ENCODE peak calls at places on chromosomes 2 and 18, in five cellular contexts. One of them, this sample, is unnamed.

GRCh38 chr18:55494441-55494840 is 93.6 kb downstream of the TCF4 start:
- DNase-seq in psoas muscle: no peak
- DNase-seq in pancreas: no peak
- DNase-seq in body of pancreas: no peak
- DNase-seq in lung: no peak
- DNase-seq in this sample: no peak

GRCh38 chr18:62737474-62737873 is 22.1 kb downstream of the PHLPP1 start:
- DNase-seq in psoas muscle: no peak
- DNase-seq in pancreas: no peak
- DNase-seq in body of pancreas: no peak
- DNase-seq in lung: no peak
- DNase-seq in this sample: no peak

GRCh38 chr2:85525567-85525966 is 13.4 kb upstream of the MAT2A start:
- DNase-seq in psoas muscle: no peak
- DNase-seq in pancreas: no peak
- DNase-seq in body of pancreas: no peak
- DNase-seq in lung: no peak
- DNase-seq in this sample: no peak

GRCh38 chr18:35110037-35110436 is 68.8 kb downstream of the MAPRE2 start:
- DNase-seq in psoas muscle: no peak
- DNase-seq in pancreas: no peak
- DNase-seq in body of pancreas: no peak
- DNase-seq in lung: no peak
- DNase-seq in this sample: no peak

GRCh38 chr2:228658998-228659397 is 477.5 kb upstream of the SPHKAP start:
- DNase-seq in psoas muscle: no peak
- DNase-seq in pancreas: no peak
- DNase-seq in body of pancreas: no peak
- DNase-seq in lung: no peak
- DNase-seq in this sample: no peak

GRCh38 chr2:86055314-86055713 is 50.4 kb downstream of the POLR1A start:
- DNase-seq in psoas muscle: no peak
- DNase-seq in pancreas: no peak
- DNase-seq in body of pancreas: no peak
- DNase-seq in lung: no peak
- DNase-seq in this sample: no peak

GRCh38 chr2:108965540-108966299 is 23.3 kb downstream of the EDAR start:
- DNase-seq in psoas muscle: no peak
- DNase-seq in pancreas: no peak
- DNase-seq in body of pancreas: no peak
- DNase-seq in lung: no peak
- DNase-seq in this sample: no peak

GRCh38 chr2:102065675-102066252 is 74.0 kb downstream of the IL1R2 start:
- DNase-seq in psoas muscle: peak; percentile 73
- DNase-seq in pancreas: no peak
- DNase-seq in body of pancreas: no peak
- DNase-seq in lung: no peak
- DNase-seq in this sample: no peak

GRCh38 chr18:51655327-51655698 is 457.8 kb upstream of the MEX3C start:
- DNase-seq in psoas muscle: no peak
- DNase-seq in pancreas: no peak
- DNase-seq in body of pancreas: no peak
- DNase-seq in lung: no peak
- DNase-seq in this sample: no peak

GRCh38 chr2:239943991-239944441 is 81.1 kb downstream of the NDUFA10 start:
- DNase-seq in psoas muscle: peak; percentile 46
- DNase-seq in pancreas: no peak
- DNase-seq in body of pancreas: no peak
- DNase-seq in lung: no peak
- DNase-seq in this sample: no peak

GRCh38 chr2:71283131-71283530 is 48.5 kb upstream of the ZNF638 start:
- DNase-seq in psoas muscle: no peak
- DNase-seq in pancreas: no peak
- DNase-seq in body of pancreas: no peak
- DNase-seq in lung: no peak
- DNase-seq in this sample: no peak

GRCh38 chr2:47488870-47489584 is 86.1 kb downstream of the MSH2 start:
- DNase-seq in psoas muscle: no peak
- DNase-seq in pancreas: no peak
- DNase-seq in body of pancreas: no peak
- DNase-seq in lung: no peak
- DNase-seq in this sample: no peak

GRCh38 chr18:23143059-23143831 is 8.0 kb downstream of the CABLES1 start:
- DNase-seq in psoas muscle: no peak
- DNase-seq in pancreas: no peak
- DNase-seq in body of pancreas: no peak
- DNase-seq in lung: peak; percentile 49
- DNase-seq in this sample: peak; percentile 82

GRCh38 chr2:96090181-96090500 is 26.2 kb downstream of the ADRA2B start:
- DNase-seq in psoas muscle: peak; percentile 8
- DNase-seq in pancreas: no peak
- DNase-seq in body of pancreas: no peak
- DNase-seq in lung: no peak
- DNase-seq in this sample: peak; percentile 38

GRCh38 chr2:74548285-74548918 is 5.3 kb downstream of the LOXL3 start:
- DNase-seq in psoas muscle: no peak
- DNase-seq in pancreas: no peak
- DNase-seq in body of pancreas: no peak
- DNase-seq in lung: no peak
- DNase-seq in this sample: no peak

GRCh38 chr2:31247671-31248070 is 13.7 kb downstream of the EHD3 start:
- DNase-seq in psoas muscle: no peak
- DNase-seq in pancreas: no peak
- DNase-seq in body of pancreas: no peak
- DNase-seq in lung: no peak
- DNase-seq in this sample: no peak

GRCh38 chr2:101474752-101475384 is at the start of gene RFX8:
- DNase-seq in psoas muscle: no peak
- DNase-seq in pancreas: no peak
- DNase-seq in body of pancreas: no peak
- DNase-seq in lung: no peak
- DNase-seq in this sample: no peak

GRCh38 chr2:2825516-2826208 is 494.6 kb upstream of the MYT1L start:
- DNase-seq in psoas muscle: no peak
- DNase-seq in pancreas: no peak
- DNase-seq in body of pancreas: no peak
- DNase-seq in lung: no peak
- DNase-seq in this sample: peak; percentile 30

GRCh38 chr2:211333377-211333776 is 777.0 kb downstream of the CPS1 start:
- DNase-seq in psoas muscle: no peak
- DNase-seq in pancreas: no peak
- DNase-seq in body of pancreas: no peak
- DNase-seq in lung: no peak
- DNase-seq in this sample: no peak

GRCh38 chr18:41073372-41073954 is 881.6 kb upstream of the PIK3C3 start:
- DNase-seq in psoas muscle: no peak
- DNase-seq in pancreas: no peak
- DNase-seq in body of pancreas: no peak
- DNase-seq in lung: no peak
- DNase-seq in this sample: no peak

GRCh38 chr2:37928377-37928776 is 3.3 kb downstream of the RMDN2 start:
- DNase-seq in psoas muscle: no peak
- DNase-seq in pancreas: no peak
- DNase-seq in body of pancreas: no peak
- DNase-seq in lung: no peak
- DNase-seq in this sample: no peak

DNA sequence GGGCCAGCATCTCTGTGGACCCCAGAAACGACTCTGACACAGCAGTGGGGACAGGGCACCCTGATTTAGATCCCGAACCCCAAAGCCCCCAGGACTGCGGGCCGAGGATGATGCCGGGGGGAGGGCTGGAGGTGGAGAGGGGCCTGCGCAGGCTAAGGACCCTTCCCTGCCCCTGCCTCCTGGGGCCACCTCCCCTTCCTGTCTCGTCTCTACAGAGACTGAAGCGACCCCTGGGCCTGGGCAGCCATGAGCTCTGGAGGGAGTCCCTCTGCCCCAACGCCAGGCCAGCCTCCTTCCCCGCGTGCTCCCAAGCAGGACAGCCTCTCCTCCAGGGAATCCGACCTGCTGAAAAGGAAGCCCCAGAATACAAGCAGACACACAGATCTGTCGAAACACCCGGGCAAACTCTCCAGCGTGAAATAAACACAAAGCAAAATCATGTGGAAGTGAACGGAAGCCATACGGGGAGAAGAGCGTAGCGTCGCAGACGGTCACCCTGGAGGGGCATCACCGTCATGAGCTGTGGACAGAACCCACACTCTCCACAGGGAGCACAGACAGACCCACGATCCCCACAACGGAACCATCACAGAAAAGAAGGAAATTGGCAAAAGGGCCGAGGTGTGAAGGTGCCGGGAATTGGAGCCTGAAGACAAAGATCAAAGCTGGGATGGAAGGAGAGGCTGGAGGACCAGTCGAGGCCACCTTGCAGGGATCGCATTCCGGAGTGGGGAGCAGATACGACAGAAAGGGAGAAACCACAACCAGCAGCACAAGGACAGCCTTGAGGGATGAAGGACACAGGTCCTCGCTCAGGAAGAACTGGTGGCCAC is 51.0 kb upstream of the CTDP1 start:
- DNase-seq in psoas muscle: no peak
- DNase-seq in pancreas: no peak
- DNase-seq in body of pancreas: no peak
- DNase-seq in lung: no peak
- DNase-seq in this sample: no peak
- H3K4me1 ChIP-seq in psoas muscle: no peaks in the 10 kb centered on the region
- H3K4me1 ChIP-seq in pancreas: no peaks in the 10 kb centered on the region
- H3K4me1 ChIP-seq in body of pancreas: no peaks in the 10 kb centered on the region
- H3K4me1 ChIP-seq in lung: no peaks in the 10 kb centered on the region
- H3K4me1 ChIP-seq in this sample: no peaks in the 10 kb centered on the region

GRCh38 chr2:181458881-181459280 is 1.7 kb downstream of the ITGA4 start:
- DNase-seq in psoas muscle: no peak
- DNase-seq in pancreas: no peak
- DNase-seq in body of pancreas: no peak
- DNase-seq in lung: no peak
- DNase-seq in this sample: no peak
- H3K4me3 ChIP-seq in psoas muscle: peak overlapping the region; percentile 59
- H3K4me3 ChIP-seq in pancreas: peak overlapping the region; percentile 50
- H3K4me3 ChIP-seq in body of pancreas: no peak overlapping the region
- H3K4me3 ChIP-seq in lung: no peak overlapping the region
- H3K4me3 ChIP-seq in this sample: no peak overlapping the region

DNA sequence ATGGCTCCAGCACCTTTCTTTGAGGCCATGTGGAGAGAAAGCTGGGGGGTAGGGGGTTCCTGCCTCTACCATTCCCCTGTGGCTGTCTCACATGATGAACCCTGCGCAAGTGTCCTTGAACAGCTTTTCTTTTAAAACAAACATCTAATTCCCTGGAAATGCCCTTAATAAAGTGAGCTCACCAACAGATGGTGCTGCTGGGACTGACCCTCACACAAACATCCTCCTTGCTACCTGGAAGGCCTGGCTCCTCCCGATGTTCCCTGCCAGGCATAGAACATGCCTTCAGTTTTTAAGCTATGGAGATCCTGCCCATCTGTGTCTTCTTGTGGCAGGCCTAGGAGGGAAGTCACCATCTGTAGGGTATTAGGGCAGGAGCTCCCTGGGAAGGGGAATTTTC is 60.7 kb upstream of the GATA6 start:
- DNase-seq in psoas muscle: no peak
- DNase-seq in pancreas: peak; percentile 22
- DNase-seq in body of pancreas: peak; percentile 41
- DNase-seq in lung: no peak
- DNase-seq in this sample: no peak
- TF ChIP-seq CTCF in psoas muscle: no peak
- TF ChIP-seq CTCF in pancreas: no peak
- TF ChIP-seq CTCF in body of pancreas: peak; percentile 37
- TF ChIP-seq CTCF in lung: no peak
- TF ChIP-seq CTCF in this sample: no peak

GRCh38 chr2:168519534-168520308 is 63.6 kb downstream of the CERS6 start:
- DNase-seq in psoas muscle: no peak
- DNase-seq in pancreas: no peak
- DNase-seq in body of pancreas: no peak
- DNase-seq in lung: no peak
- DNase-seq in this sample: no peak
- H3K4me1 ChIP-seq in psoas muscle: peaks cover 64% of the 10 kb centered on the region
- H3K4me1 ChIP-seq in pancreas: peaks cover 4% of the 10 kb centered on the region
- H3K4me1 ChIP-seq in body of pancreas: no peaks in the 10 kb centered on the region
- H3K4me1 ChIP-seq in lung: peaks cover 2% of the 10 kb centered on the region
- H3K4me1 ChIP-seq in this sample: no peaks in the 10 kb centered on the region

GRCh38 chr2:174338626-174339570 is 4.1 kb downstream of the SP9 start:
- DNase-seq in psoas muscle: no peak
- DNase-seq in pancreas: no peak
- DNase-seq in body of pancreas: no peak
- DNase-seq in lung: no peak
- DNase-seq in this sample: no peak
- H3K4me3 ChIP-seq in psoas muscle: no peak overlapping the region
- H3K4me3 ChIP-seq in pancreas: no peak overlapping the region
- H3K4me3 ChIP-seq in body of pancreas: no peak overlapping the region
- H3K4me3 ChIP-seq in lung: no peak overlapping the region
- H3K4me3 ChIP-seq in this sample: no peak overlapping the region

This sample was measured in right atrium auricular region.